ENCODE peak calls at places on chromosomes 11 and 22, in five cellular contexts. K is heart left ventricle, F is stomach, J is tibial artery, C is adrenal gland. D is an unnamed sample. For H3K4me1, the result is how much of the 10 kb centered on the place peaks cover.

GRCh38 chr22:31080848-31081649 is at the start of gene SMTN:
- DNase-seq in K (peak), F (peak), J (peak), C (peak), D (peak)

GRCh38 chr22:40525250-40525884 is 111.2 kb downstream of the MRTFA start:
- DNase-seq in K (peak), F (peak), J (no peak), C (peak), D (peak)

GRCh38 chr11:134581121-134581626 is 169.1 kb upstream of the B3GAT1 start:
- DNase-seq in K (no peak), F (no peak), J (no peak), C (no peak), D (no peak)

GRCh38 chr11:126420730-126421083 is 65.2 kb downstream of the ST3GAL4 start:
- DNase-seq in K (no peak), F (no peak), J (no peak), C (no peak), D (no peak)

GRCh38 chr22:33577862-33578411 is 342.3 kb downstream of the LARGE1 start:
- DNase-seq in K (no peak), F (no peak), J (no peak), C (no peak), D (no peak)

GRCh38 chr11:8055111-8055835 is 25.7 kb upstream of the TUB start:
- DNase-seq in K (no peak), F (peak), J (no peak), C (no peak), D (no peak)

GRCh38 chr11:17972987-17973386 is 39.9 kb downstream of the SERGEF start:
- DNase-seq in K (peak), F (no peak), J (no peak), C (peak), D (no peak)

GRCh38 chr22:27507066-27507715 is 294.4 kb downstream of the MN1 start:
- DNase-seq in K (no peak), F (peak), J (no peak), C (no peak), D (no peak)

GRCh38 chr11:76251223-76251575 is 44.9 kb upstream of the WNT11 start:
- DNase-seq in K (no peak), F (no peak), J (no peak), C (no peak), D (no peak)

GRCh38 chr11:18395735-18396504 is 1.6 kb downstream of the LDHA start:
- DNase-seq in K (peak), F (peak), J (peak), C (peak), D (peak)

GRCh38 chr11:67372993-67373915 is at the start of gene CLCF1:
- DNase-seq in K (peak), F (peak), J (peak), C (peak), D (peak)

GRCh38 chr22:28139993-28140392 is 220.9 kb upstream of the PITPNB start:
- DNase-seq in K (no peak), F (no peak), J (no peak), C (no peak), D (no peak)

GRCh38 chr22:27212081-27212480 is 554.7 kb downstream of the MIAT start:
- DNase-seq in K (no peak), F (no peak), J (no peak), C (no peak), D (no peak)

GRCh38 chr22:46596819-46597218 is 23.4 kb upstream of the GRAMD4 start:
- DNase-seq in K (no peak), F (peak), J (peak), C (no peak), D (peak)

GRCh38 chr11:84947970-84948600 is 679.1 kb downstream of the DLG2 start:
- DNase-seq in K (no peak), F (no peak), J (no peak), C (no peak), D (no peak)

GRCh38 chr11:81989093-81989492 is 744.6 kb downstream of the FAM181B start:
- DNase-seq in K (no peak), F (no peak), J (no peak), C (peak), D (no peak)

GRCh38 chr11:111365722-111366559 is 13.1 kb downstream of the POU2AF1 start:
- DNase-seq in K (no peak), F (no peak), J (no peak), C (no peak), D (no peak)

GRCh38 chr11:2777396-2777795 is 77.6 kb upstream of the KCNQ1OT1 start:
- DNase-seq in K (peak), F (peak), J (peak), C (peak), D (peak)

GRCh38 chr22:38214248-38215056 is 12.7 kb downstream of the MAFF start:
- DNase-seq in K (peak), F (peak), J (peak), C (peak), D (peak)

GRCh38 chr11:98036810-98037209 is 983.9 kb upstream of the CNTN5 start:
- DNase-seq in K (no peak), F (no peak), J (no peak), C (no peak), D (no peak)

GRCh38 chr22:37818397-37819099 is 4.6 kb upstream of the GALR3 start:
- DNase-seq in K (peak), F (peak), J (no peak), C (peak), D (peak)

GRCh38 chr22:19967850-19968449 is 26.3 kb upstream of the TXNRD2 start:
- DNase-seq in K (no peak), F (no peak), J (no peak), C (no peak), D (no peak)

GRCh38 chr22:20206709-20207215 is 55.9 kb upstream of the CCDC188 start:
- DNase-seq in K (no peak), F (peak), J (no peak), C (no peak), D (peak)

GRCh38 chr22:28012811-28013460 is 93.9 kb upstream of the PITPNB start:
- DNase-seq in K (peak), F (no peak), J (no peak), C (no peak), D (no peak)

GRCh38 chr11:2825886-2826678 is 59.5 kb downstream of the CDKN1C start:
- DNase-seq in K (peak), F (no peak), J (peak), C (peak), D (no peak)

GRCh38 chr11:86068138-86068861 is 584 bp downstream of the PICALM start:
- DNase-seq in K (peak), F (peak), J (peak), C (peak), D (peak)

GRCh38 chr11:33930317-33931021 is 38.6 kb upstream of the LMO2 start:
- DNase-seq in K (no peak), F (no peak), J (peak), C (peak), D (no peak)

GRCh38 chr11:117480221-117480620 is 152.6 kb downstream of the CEP164 start:
- DNase-seq in K (no peak), F (no peak), J (no peak), C (no peak), D (no peak)
- H3K4me1 ChIP-seq in K (under half), F (under half), J (under half), C (under half), D (under half)

GRCh38 chr11:44759743-44760476 is 33.1 kb downstream of the TSPAN18 start:
- DNase-seq in K (no peak), F (no peak), J (peak), C (no peak), D (no peak)

GRCh38 chr11:44758996-44759395 is 32.2 kb downstream of the TSPAN18 start:
- DNase-seq in K (no peak), F (no peak), J (peak), C (no peak), D (no peak)

GRCh38 chr11:44760477-44760872 is 33.7 kb downstream of the TSPAN18 start:
- DNase-seq in K (no peak), F (no peak), J (peak), C (no peak), D (no peak)

GRCh38 chr11:44761546-44761961 is 34.8 kb downstream of the TSPAN18 start:
- DNase-seq in K (no peak), F (no peak), J (peak), C (no peak), D (no peak)

GRCh38 chr11:44760917-44761545 is 34.3 kb downstream of the TSPAN18 start:
- DNase-seq in K (peak), F (peak), J (peak), C (peak), D (no peak)
- H3K4me3 ChIP-seq in K (no peak), F (no peak), J (no peak), C (no peak), D (no peak)

DNA sequence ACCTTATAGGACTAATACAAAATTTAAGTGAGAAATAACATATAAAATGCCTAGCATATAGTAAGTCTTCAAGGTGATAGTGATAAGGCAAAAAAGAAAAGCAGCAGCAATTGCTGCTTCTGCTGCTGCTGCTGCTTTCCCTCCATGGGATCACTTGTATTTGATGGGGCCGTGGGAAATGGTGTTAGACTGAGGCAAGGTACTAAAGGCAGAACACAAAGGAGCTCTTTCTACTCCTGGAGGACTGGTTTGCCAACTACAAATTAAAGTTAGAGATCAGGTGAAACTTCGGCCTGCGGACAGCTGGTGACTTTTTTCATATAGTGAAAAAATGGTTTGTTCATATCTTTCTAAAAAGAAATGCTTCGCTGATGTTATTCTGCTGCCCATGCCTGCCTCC is 46.3 kb downstream of the SWAP70 start:
- DNase-seq in K (no peak), F (no peak), J (no peak), C (no peak), D (no peak)
- H3K4me1 ChIP-seq in K (under half), F (under half), J (under half), C (under half), D (under half)

DNA sequence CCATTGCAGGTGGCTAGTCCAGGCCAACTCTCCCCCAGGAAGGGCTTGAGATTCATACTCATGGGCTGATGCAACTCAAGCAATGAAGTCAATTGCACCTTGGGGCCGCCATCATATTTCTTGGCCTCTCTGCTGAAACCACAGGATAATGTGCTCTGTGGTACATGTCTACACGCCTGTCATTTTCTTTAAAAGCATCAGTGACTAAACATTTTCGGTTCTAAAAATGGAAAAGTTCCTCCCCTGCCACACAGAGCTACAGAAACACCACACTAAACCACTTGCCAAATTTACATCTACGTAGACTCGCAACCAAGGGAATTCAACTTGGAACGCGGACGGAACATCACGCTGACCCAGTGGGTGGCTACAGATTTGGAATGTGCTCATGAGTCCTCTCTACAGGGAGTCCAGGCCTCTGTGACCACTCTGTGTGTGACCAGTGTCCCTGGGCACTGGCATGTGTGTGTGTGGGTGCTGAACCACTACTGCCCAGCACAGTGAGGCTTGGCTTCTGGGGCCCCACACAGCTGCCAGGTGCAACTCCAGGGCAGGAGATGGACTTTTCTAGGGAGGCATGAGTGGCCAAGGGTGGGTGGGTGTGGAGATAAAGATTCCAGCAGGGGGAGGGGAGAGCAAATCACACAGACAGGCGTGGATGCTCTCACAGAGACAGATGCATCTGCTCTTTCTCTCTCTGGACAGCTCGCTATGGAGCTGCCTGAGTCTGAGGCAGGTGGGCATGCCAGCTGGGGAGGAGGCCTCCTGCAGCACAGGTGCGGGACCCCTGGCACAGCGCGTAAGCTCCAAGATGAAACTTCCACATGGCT is 261.9 kb downstream of the CTTN start:
- DNase-seq in K (no peak), F (no peak), J (no peak), C (no peak), D (no peak)
- H3K4me3 ChIP-seq in K (no peak), F (no peak), J (no peak), C (no peak), D (no peak)